ENCODE peak calls at places on chromosomes 3 and 15, in five cellular contexts. S is T-helper 9 cell, L is GM12891, A is bronchial epithelial cell, T is AML-193. O is an unnamed sample.

GRCh38 chr15:70199601-70200000 is 101.9 kb upstream of the TLE3 start:
- DNase-seq in S (no peak), L (no peak), A (no peak), T (no peak), O (no peak)

GRCh38 chr3:107133891-107134290 is 243.3 kb upstream of the CCDC54 start:
- DNase-seq in S (no peak), L (no peak), A (no peak), T (no peak), O (no peak)

GRCh38 chr3:115275897-115276296 is 128.8 kb upstream of the ZBTB20 start:
- DNase-seq in S (no peak), L (no peak), A (no peak), T (no peak), O (no peak)

GRCh38 chr3:44825264-44825925 is 36.3 kb upstream of the TMEM42 start:
- DNase-seq in S (no peak), L (no peak), A (peak), T (no peak), O (no peak)

GRCh38 chr3:39171860-39172259 is 18.5 kb upstream of the CSRNP1 start:
- DNase-seq in S (no peak), L (no peak), A (no peak), T (no peak), O (no peak)

GRCh38 chr3:16658933-16659793 is 53.9 kb upstream of the DAZL start:
- DNase-seq in S (no peak), L (no peak), A (peak), T (peak), O (no peak)

GRCh38 chr15:68463996-68464395 is 32.0 kb upstream of the ITGA11 start:
- DNase-seq in S (no peak), L (no peak), A (no peak), T (no peak), O (no peak)

GRCh38 chr3:76585794-76586392 is 454.0 kb upstream of the ROBO2 start:
- DNase-seq in S (no peak), L (no peak), A (peak), T (peak), O (no peak)

GRCh38 chr3:150436161-150436560 is 28.1 kb downstream of the TSC22D2 start:
- DNase-seq in S (no peak), L (no peak), A (no peak), T (no peak), O (no peak)

GRCh38 chr3:32283304-32283703 is 44.8 kb downstream of the CMTM8 start:
- DNase-seq in S (no peak), L (no peak), A (no peak), T (no peak), O (no peak)

GRCh38 chr3:13546667-13547171 is 2.2 kb upstream of the FBLN2 start:
- DNase-seq in S (no peak), L (no peak), A (no peak), T (no peak), O (no peak)

GRCh38 chr15:75673426-75674247 is 25.9 kb downstream of the SNX33 start:
- DNase-seq in S (no peak), L (no peak), A (peak), T (no peak), O (no peak)

GRCh38 chr3:9342696-9343095 is 20.2 kb upstream of the THUMPD3 start:
- DNase-seq in S (no peak), L (no peak), A (no peak), T (no peak), O (no peak)

GRCh38 chr3:46690798-46691197 is 2.7 kb downstream of the ALS2CL start:
- DNase-seq in S (no peak), L (no peak), A (peak), T (no peak), O (no peak)

GRCh38 chr15:66240240-66240842 is 13.2 kb downstream of the MEGF11 start:
- DNase-seq in S (no peak), L (no peak), A (peak), T (no peak), O (no peak)

GRCh38 chr15:51062736-51063135 is 32.0 kb downstream of the TNFAIP8L3 start:
- DNase-seq in S (no peak), L (no peak), A (no peak), T (no peak), O (no peak)

GRCh38 chr15:60004019-60004845 is at the start of gene FOXB1:
- DNase-seq in S (no peak), L (no peak), A (no peak), T (no peak), O (no peak)